ENCODE peak calls at places on chromosomes 3 and 15, in six cellular contexts. One of them, this sample, is unnamed.

GRCh38 chr15:60235951-60236710 is 161.7 kb downstream of the ANXA2 start:
- DNase-seq in GM23338: peak; percentile 39
- DNase-seq in aorta: no peak
- DNase-seq in astrocyte: no peak
- DNase-seq in GM23248: no peak
- DNase-seq in DND-41: no peak
- DNase-seq in this sample: no peak

GRCh38 chr3:131526801-131527347 is 24.1 kb upstream of the MRPL3 start:
- DNase-seq in GM23338: peak; percentile 91
- DNase-seq in aorta: peak; percentile 68
- DNase-seq in astrocyte: peak; percentile 40
- DNase-seq in GM23248: peak; percentile 76
- DNase-seq in DND-41: no peak
- DNase-seq in this sample: peak; percentile 38

GRCh38 chr15:66389859-66390382 is 3.2 kb downstream of the MAP2K1 start:
- DNase-seq in GM23338: no peak
- DNase-seq in aorta: no peak
- DNase-seq in astrocyte: no peak
- DNase-seq in GM23248: peak; percentile 60
- DNase-seq in DND-41: no peak
- DNase-seq in this sample: no peak

GRCh38 chr15:55289011-55289572 is 521 bp downstream of the RAB27A start:
- DNase-seq in GM23338: peak; percentile 57
- DNase-seq in aorta: peak; percentile 47
- DNase-seq in astrocyte: peak; percentile 17
- DNase-seq in GM23248: peak; percentile 60
- DNase-seq in DND-41: peak; percentile 9
- DNase-seq in this sample: peak; percentile 18

GRCh38 chr3:29291262-29291981 is 10.6 kb downstream of the RBMS3 start:
- DNase-seq in GM23338: no peak
- DNase-seq in aorta: no peak
- DNase-seq in astrocyte: no peak
- DNase-seq in GM23248: no peak
- DNase-seq in DND-41: no peak
- DNase-seq in this sample: no peak

GRCh38 chr3:87191175-87191574 is 35.9 kb upstream of the CHMP2B start:
- DNase-seq in GM23338: no peak
- DNase-seq in aorta: no peak
- DNase-seq in astrocyte: no peak
- DNase-seq in GM23248: peak; percentile 64
- DNase-seq in DND-41: no peak
- DNase-seq in this sample: no peak

GRCh38 chr15:78243491-78243941 is 9.2 kb upstream of the ACSBG1 start:
- DNase-seq in GM23338: peak; percentile 87
- DNase-seq in aorta: peak; percentile 59
- DNase-seq in astrocyte: peak; percentile 31
- DNase-seq in GM23248: peak; percentile 15
- DNase-seq in DND-41: no peak
- DNase-seq in this sample: peak; percentile 57

GRCh38 chr3:182704926-182705325 is 88.4 kb upstream of the ATP11B start:
- DNase-seq in GM23338: peak; percentile 73
- DNase-seq in aorta: no peak
- DNase-seq in astrocyte: no peak
- DNase-seq in GM23248: no peak
- DNase-seq in DND-41: no peak
- DNase-seq in this sample: no peak

GRCh38 chr3:183692436-183692835 is 5.2 kb upstream of the YEATS2 start:
- DNase-seq in GM23338: no peak
- DNase-seq in aorta: no peak
- DNase-seq in astrocyte: no peak
- DNase-seq in GM23248: no peak
- DNase-seq in DND-41: no peak
- DNase-seq in this sample: no peak

GRCh38 chr3:42572278-42572677 is 9.5 kb downstream of the SEC22C start:
- DNase-seq in GM23338: peak; percentile 91
- DNase-seq in aorta: no peak
- DNase-seq in astrocyte: no peak
- DNase-seq in GM23248: peak; percentile 58
- DNase-seq in DND-41: peak; percentile 22
- DNase-seq in this sample: no peak

GRCh38 chr15:100722551-100723322 is 120.3 kb downstream of the ASB7 start:
- DNase-seq in GM23338: no peak
- DNase-seq in aorta: no peak
- DNase-seq in astrocyte: no peak
- DNase-seq in GM23248: no peak
- DNase-seq in DND-41: no peak
- DNase-seq in this sample: no peak

GRCh38 chr15:100725121-100726069 is 123.0 kb downstream of the ASB7 start:
- DNase-seq in GM23338: no peak
- DNase-seq in aorta: no peak
- DNase-seq in astrocyte: peak; percentile 94
- DNase-seq in GM23248: peak; percentile 82
- DNase-seq in DND-41: no peak
- DNase-seq in this sample: no peak

GRCh38 chr15:100723323-100723801 is 121.0 kb downstream of the ASB7 start:
- DNase-seq in GM23338: no peak
- DNase-seq in aorta: no peak
- DNase-seq in astrocyte: no peak
- DNase-seq in GM23248: no peak
- DNase-seq in DND-41: no peak
- DNase-seq in this sample: no peak

GRCh38 chr15:100720406-100720967 is 118.1 kb downstream of the ASB7 start:
- DNase-seq in GM23338: no peak
- DNase-seq in aorta: no peak
- DNase-seq in astrocyte: no peak
- DNase-seq in GM23248: no peak
- DNase-seq in DND-41: no peak
- DNase-seq in this sample: no peak

DNA sequence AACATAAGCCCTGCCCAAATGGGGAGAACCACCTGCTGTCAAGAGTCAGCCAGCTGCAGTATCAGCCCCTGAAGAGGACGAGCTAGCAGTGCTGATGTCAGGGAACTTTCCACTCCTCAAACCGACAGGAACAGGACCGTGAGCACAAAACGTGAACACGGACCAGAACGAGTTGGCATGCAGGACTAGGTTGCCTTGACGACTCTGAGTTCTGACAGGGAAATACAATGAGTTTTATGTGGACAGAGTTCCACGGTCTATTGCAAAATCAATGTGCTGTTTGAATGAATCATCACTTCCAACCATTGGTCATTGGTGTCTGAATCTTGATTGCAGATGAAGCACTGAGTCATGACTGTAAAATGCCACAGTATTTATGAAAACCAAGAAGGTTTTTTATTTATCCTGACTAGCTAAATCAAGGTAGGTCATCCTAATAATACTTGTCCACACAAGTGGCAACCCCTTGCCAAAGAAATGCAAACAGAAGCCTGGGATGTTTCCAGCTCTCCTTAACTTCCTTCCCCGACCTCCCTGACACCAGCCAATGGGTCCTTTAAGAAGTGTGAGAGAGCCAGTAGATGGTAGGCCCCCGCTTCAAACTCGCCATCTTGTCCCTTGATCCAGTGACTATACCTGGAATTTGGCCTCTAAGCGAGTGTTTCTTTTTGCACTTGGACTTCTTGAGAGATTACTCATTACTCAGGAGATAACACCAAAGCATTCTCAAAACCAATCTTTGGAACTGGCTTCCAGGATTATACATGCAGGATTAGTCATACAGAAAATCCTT is 119.6 kb downstream of the ASB7 start:
- DNase-seq in GM23338: no peak
- DNase-seq in aorta: peak; percentile 85
- DNase-seq in astrocyte: peak; percentile 100
- DNase-seq in GM23248: peak; percentile 99
- DNase-seq in DND-41: no peak
- DNase-seq in this sample: peak; percentile 62
- H3K27ac ChIP-seq in GM23338: no peak overlapping the region
- H3K27ac ChIP-seq in aorta: no peak overlapping the region
- H3K27ac ChIP-seq in astrocyte: peak overlapping the region; percentile 99
- H3K27ac ChIP-seq in GM23248: peak overlapping the region; percentile 100
- H3K27ac ChIP-seq in DND-41: no peak overlapping the region
- H3K27ac ChIP-seq in this sample: peak overlapping the region; percentile 77

DNA sequence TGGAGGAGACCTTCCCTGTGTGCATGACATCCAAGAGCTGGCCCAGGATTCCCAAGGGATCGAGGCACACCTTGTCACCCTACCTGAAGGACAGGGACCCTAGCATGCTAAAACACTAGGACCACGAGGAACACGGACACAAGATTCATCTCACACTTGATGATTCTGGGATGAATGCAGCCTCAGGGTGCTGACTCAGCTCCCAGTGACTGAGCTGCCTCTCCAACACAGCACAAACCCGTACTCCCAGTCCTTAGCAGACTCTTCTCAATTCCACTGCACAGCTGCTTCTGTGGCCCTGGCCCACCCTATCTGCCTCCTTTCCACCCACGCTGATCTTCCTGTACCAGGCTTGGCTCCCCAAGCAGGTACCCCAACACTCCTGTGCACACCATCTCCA is 9.1 kb upstream of the OXTR start:
- DNase-seq in GM23338: no peak
- DNase-seq in aorta: no peak
- DNase-seq in astrocyte: no peak
- DNase-seq in GM23248: peak; percentile 67
- DNase-seq in DND-41: no peak
- DNase-seq in this sample: no peak
- H3K27ac ChIP-seq in GM23338: no peak overlapping the region
- H3K27ac ChIP-seq in aorta: no peak overlapping the region
- H3K27ac ChIP-seq in astrocyte: no peak overlapping the region
- H3K27ac ChIP-seq in GM23248: peak overlapping the region; percentile 94
- H3K27ac ChIP-seq in DND-41: no peak overlapping the region
- H3K27ac ChIP-seq in this sample: no peak overlapping the region

GRCh38 chr3:32422943-32423342 is 31.3 kb downstream of the CMTM7 start:
- DNase-seq in GM23338: no peak
- DNase-seq in aorta: no peak
- DNase-seq in astrocyte: no peak
- DNase-seq in GM23248: no peak
- DNase-seq in DND-41: no peak
- DNase-seq in this sample: no peak
- H3K27ac ChIP-seq in GM23338: no peak overlapping the region
- H3K27ac ChIP-seq in aorta: no peak overlapping the region
- H3K27ac ChIP-seq in astrocyte: no peak overlapping the region
- H3K27ac ChIP-seq in GM23248: no peak overlapping the region
- H3K27ac ChIP-seq in DND-41: peak overlapping the region; percentile 67
- H3K27ac ChIP-seq in this sample: no peak overlapping the region

DNA sequence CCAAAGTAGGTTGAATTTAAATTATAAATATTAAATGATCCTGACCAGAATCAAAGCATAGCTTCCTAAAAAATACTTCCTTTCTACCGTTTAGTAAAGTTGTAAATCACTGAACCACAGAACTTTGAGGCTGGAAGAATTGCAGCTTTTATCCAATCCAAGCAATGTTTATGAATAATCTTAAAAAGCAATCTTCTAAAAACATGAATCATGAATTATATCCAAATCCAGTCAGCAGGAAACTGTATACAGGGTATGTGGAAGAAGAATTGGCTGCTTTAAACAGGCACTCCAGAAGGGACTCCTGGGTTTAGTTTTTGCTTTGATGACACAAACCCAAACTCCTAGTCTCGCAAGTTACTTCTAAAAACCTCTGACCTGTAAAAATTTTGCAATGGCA is 30.1 kb downstream of the HEG1 start:
- DNase-seq in GM23338: no peak
- DNase-seq in aorta: no peak
- DNase-seq in astrocyte: peak; percentile 42
- DNase-seq in GM23248: no peak
- DNase-seq in DND-41: no peak
- DNase-seq in this sample: no peak
- H3K27ac ChIP-seq in GM23338: no peak overlapping the region
- H3K27ac ChIP-seq in aorta: no peak overlapping the region
- H3K27ac ChIP-seq in astrocyte: no peak overlapping the region
- H3K27ac ChIP-seq in GM23248: no peak overlapping the region
- H3K27ac ChIP-seq in DND-41: no peak overlapping the region
- H3K27ac ChIP-seq in this sample: peak overlapping the region; percentile 89